ENCODE peak calls at places on chromosomes 2 and 18, in nine cellular contexts. J is stomach; W is mesendoderm; G is BJ; U is AG10803; N is breast epithelium; A is CD4-positive, CD25-positive, alpha-beta regulatory T cell; T is IMR-90; M is PC-3. X is an unnamed sample.

GRCh38 chr2:175309799-175310198 is 128.3 kb upstream of the ATP5MC3 start:
- DNase-seq in M (peak; percentile 50), W (peak; percentile 65), J (no peak), A (no peak), G (no peak), U (peak; percentile 26), N (no peak), T (peak; percentile 10), X (peak; percentile 80)

GRCh38 chr2:163731735-163732134 is 4.1 kb downstream of the FIGN start:
- DNase-seq in N (no peak), T (no peak), J (no peak), W (no peak), M (no peak), U (no peak), A (no peak), G (no peak), X (no peak)

GRCh38 chr18:79413025-79413424 is 17.3 kb downstream of the NFATC1 start:
- DNase-seq in N (no peak), W (no peak), J (no peak), T (no peak), U (no peak), G (no peak), A (no peak), M (no peak), X (no peak)

GRCh38 chr2:140117371-140117770 is 1337.2 kb upstream of the NXPH2 start:
- DNase-seq in A (no peak), T (no peak), G (no peak), M (no peak), J (no peak), N (no peak), U (no peak), W (no peak), X (no peak)

GRCh38 chr2:23939054-23939436 is 1.2 kb upstream of the UBXN2A start:
- DNase-seq in A (no peak), J (no peak), U (peak; percentile 58), T (peak; percentile 41), N (no peak), G (no peak), W (no peak), M (no peak), X (no peak)

GRCh38 chr2:164786787-164787186 is 54.8 kb downstream of the COBLL1 start:
- DNase-seq in A (no peak), G (no peak), U (no peak), T (no peak), W (no peak), J (no peak), M (no peak), N (no peak), X (no peak)

GRCh38 chr2:229410946-229411345 is 139.9 kb upstream of the PID1 start:
- DNase-seq in J (no peak), N (no peak), T (no peak), U (no peak), A (no peak), W (no peak), G (no peak), M (peak; percentile 61), X (no peak)

GRCh38 chr2:128423788-128424165 is 105.1 kb upstream of the HS6ST1 start:
- DNase-seq in U (no peak), G (no peak), T (no peak), A (no peak), M (no peak), J (no peak), N (peak; percentile 6), W (no peak), X (peak; percentile 27)

GRCh38 chr2:233470839-233471238 is 95.7 kb downstream of the USP40 start:
- DNase-seq in J (peak; percentile 24), W (no peak), M (no peak), A (no peak), T (no peak), G (no peak), U (no peak), N (no peak), X (peak; percentile 35)

GRCh38 chr2:212005077-212005671 is 533.4 kb downstream of the ERBB4 start:
- DNase-seq in M (peak; percentile 68), T (peak; percentile 33), W (peak; percentile 60), J (peak; percentile 26), A (no peak), G (no peak), U (peak; percentile 10), N (no peak), X (peak; percentile 75)

GRCh38 chr18:6994719-6995430 is 122.7 kb downstream of the LAMA1 start:
- DNase-seq in T (no peak), W (peak; percentile 34), A (no peak), M (peak; percentile 79), N (no peak), U (peak; percentile 39), J (no peak), G (no peak), X (no peak)

GRCh38 chr2:173574713-173575112 is 220.0 kb downstream of the CDCA7 start:
- DNase-seq in N (no peak), U (peak; percentile 25), G (no peak), J (no peak), A (no peak), M (peak; percentile 69), T (peak; percentile 52), W (no peak), X (no peak)

GRCh38 chr18:950882-951539 is 46.3 kb downstream of the ADCYAP1 start:
- DNase-seq in W (no peak), G (no peak), U (no peak), T (no peak), J (no peak), M (peak; percentile 46), A (no peak), N (no peak), X (no peak)

GRCh38 chr2:163667064-163667887 is 68.5 kb downstream of the FIGN start:
- DNase-seq in J (no peak), M (peak; percentile 88), G (peak; percentile 91), T (peak; percentile 94), N (no peak), U (peak; percentile 93), W (no peak), A (no peak), X (no peak)

GRCh38 chr2:240129731-240130392 is 6.2 kb downstream of the COPS9 start:
- DNase-seq in W (no peak), M (no peak), G (no peak), N (no peak), J (no peak), T (no peak), U (no peak), A (no peak), X (peak; percentile 31)

DNA sequence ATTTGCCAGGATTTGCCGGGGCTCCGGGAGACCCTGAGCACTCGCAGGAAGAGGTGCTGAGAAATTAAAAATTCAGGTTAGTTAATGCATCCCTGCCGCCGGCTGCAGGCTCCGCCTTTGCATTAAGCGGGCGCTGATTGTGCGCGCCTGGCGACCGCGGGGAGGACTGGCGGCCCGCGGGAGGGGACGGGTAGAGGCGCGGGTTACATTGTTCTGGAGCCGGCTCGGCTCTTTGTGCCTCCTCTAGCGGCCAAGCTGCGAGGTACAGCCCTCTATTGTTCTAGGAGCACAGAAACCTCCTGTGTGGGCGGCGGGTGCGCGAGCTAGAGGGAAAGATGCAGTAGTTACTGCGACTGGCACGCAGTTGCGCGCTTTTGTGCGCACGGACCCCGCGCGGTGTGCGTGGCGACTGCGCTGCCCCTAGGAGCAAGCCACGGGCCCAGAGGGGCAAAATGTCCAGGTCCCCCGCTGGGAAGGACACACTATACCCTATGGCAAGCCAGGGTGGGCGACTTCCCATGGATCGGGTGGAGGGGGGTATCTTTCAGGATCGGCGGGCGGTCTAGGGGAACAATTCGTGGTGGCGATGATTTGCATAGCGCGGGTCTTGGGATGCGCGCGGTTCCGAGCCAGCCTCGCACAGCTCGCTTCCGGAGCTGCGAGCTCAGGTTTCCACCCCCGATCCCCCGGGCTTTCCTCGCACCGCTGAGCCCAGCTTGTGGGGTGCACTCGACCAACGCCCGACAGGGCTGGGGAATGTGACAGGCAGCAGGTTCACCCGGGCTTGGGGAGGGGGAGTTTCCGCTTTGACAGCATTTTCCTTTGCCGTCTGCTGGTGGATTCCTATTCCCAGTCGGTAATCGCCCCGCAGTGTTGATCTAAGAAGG is 2.9 kb downstream of the ONECUT2 start:
- DNase-seq in J (no peak), A (no peak), N (no peak), U (peak; percentile 35), W (peak; percentile 93), T (peak; percentile 26), M (peak; percentile 83), G (no peak), X (peak; percentile 96)
- H3K4me3 ChIP-seq in J (peak overlapping the region; percentile 13), A (no peak overlapping the region), N (peak overlapping the region; percentile 15), U (peak overlapping the region; percentile 18), W (peak overlapping the region; percentile 37), T (no peak overlapping the region), M (peak overlapping the region; percentile 61), G (no peak overlapping the region), X (peak overlapping the region; percentile 81)

DNA sequence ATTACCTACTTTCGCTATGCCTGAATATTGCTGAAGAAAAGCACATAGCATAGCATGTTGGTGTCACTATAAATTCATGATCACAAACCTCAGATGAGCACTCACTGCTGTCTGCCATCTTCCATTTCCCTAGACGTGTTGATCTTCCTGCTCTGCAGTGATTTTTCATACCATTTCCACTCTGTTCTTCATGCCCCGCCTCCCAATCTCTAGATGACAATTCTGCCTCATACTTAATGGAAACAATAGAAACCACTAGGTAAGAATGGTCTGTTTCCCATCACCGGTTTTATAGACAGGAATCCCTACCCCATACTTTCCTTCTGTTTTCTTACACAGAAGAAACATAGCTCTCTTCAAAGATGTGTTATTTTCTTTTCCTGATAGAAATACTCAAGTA is 63.8 kb downstream of the PIK3C3 start:
- DNase-seq in N (no peak), G (no peak), U (no peak), T (no peak), J (no peak), W (no peak), A (no peak), M (no peak), X (no peak)
- H3K4me3 ChIP-seq in N (no peak overlapping the region), G (no peak overlapping the region), U (no peak overlapping the region), T (no peak overlapping the region), J (no peak overlapping the region), W (no peak overlapping the region), A (no peak overlapping the region), M (no peak overlapping the region), X (no peak overlapping the region)

GRCh38 chr18:8491516-8491915 is 117.7 kb upstream of the RAB12 start:
- DNase-seq in M (no peak), J (no peak), N (no peak), G (no peak), A (no peak), T (no peak), W (no peak), U (no peak), X (no peak)

GRCh38 chr18:8493141-8493540 is 116.1 kb upstream of the RAB12 start:
- DNase-seq in M (no peak), G (no peak), N (no peak), U (no peak), W (no peak), T (no peak), A (no peak), J (no peak), X (no peak)

GRCh38 chr18:8484951-8485350 is 124.3 kb upstream of the RAB12 start:
- DNase-seq in J (no peak), M (no peak), W (no peak), T (no peak), U (no peak), A (no peak), N (no peak), G (no peak), X (no peak)

GRCh38 chr18:8489761-8490160 is 119.5 kb upstream of the RAB12 start:
- DNase-seq in T (no peak), U (no peak), G (no peak), N (no peak), W (no peak), J (no peak), A (no peak), M (no peak), X (no peak)
- H3K4me3 ChIP-seq in T (no peak overlapping the region), U (no peak overlapping the region), G (no peak overlapping the region), N (no peak overlapping the region), W (no peak overlapping the region), J (no peak overlapping the region), A (no peak overlapping the region), M (no peak overlapping the region), X (no peak overlapping the region)

GRCh38 chr2:120491111-120491625 is 145.2 kb downstream of the INHBB start:
- DNase-seq in J (no peak), T (no peak), W (no peak), U (no peak), A (no peak), G (no peak), M (no peak), N (no peak), X (no peak)
- H3K4me3 ChIP-seq in J (no peak overlapping the region), T (no peak overlapping the region), W (no peak overlapping the region), U (no peak overlapping the region), A (no peak overlapping the region), G (no peak overlapping the region), M (no peak overlapping the region), N (no peak overlapping the region), X (no peak overlapping the region)

X was measured in endodermal cell.